ENCODE peak calls at places on chromosomes 13 and 19, in four cellular contexts. One of them, this sample, is unnamed.
A peak's percentile ranks its signal among the peaks of the same experiment; 100 is the strongest.

GRCh38 chr19:48959341-48960239 is 4.9 kb downstream of the BAX start:
- DNase-seq in activated naive CD4-positive, alpha-beta T cell: no peak
- DNase-seq in LHCN-M2: no peak
- DNase-seq in activated T-cell treated with anti-CD3 and anti-CD28 coated beads, Interleukin-2, amount 50 U/mL, for 48 hours: no peak
- DNase-seq in this sample: no peak

GRCh38 chr19:5086725-5087439 is 118.0 kb downstream of the KDM4B start:
- DNase-seq in activated naive CD4-positive, alpha-beta T cell: no peak
- DNase-seq in LHCN-M2: no peak
- DNase-seq in activated T-cell treated with anti-CD3 and anti-CD28 coated beads, Interleukin-2, amount 50 U/mL, for 48 hours: no peak
- DNase-seq in this sample: no peak

GRCh38 chr19:11535792-11536595 is 2.7 kb upstream of the CNN1 start:
- DNase-seq in activated naive CD4-positive, alpha-beta T cell: peak; percentile 69
- DNase-seq in activated T-cell treated with anti-CD3 and anti-CD28 coated beads, Interleukin-2, amount 50 U/mL, for 48 hours: peak; percentile 93
- DNase-seq in LHCN-M2: peak; percentile 81
- DNase-seq in this sample: peak; percentile 95

GRCh38 chr19:31408460-31409124 is 59.4 kb upstream of the TSHZ3 start:
- DNase-seq in activated naive CD4-positive, alpha-beta T cell: no peak
- DNase-seq in LHCN-M2: peak; percentile 89
- DNase-seq in activated T-cell treated with anti-CD3 and anti-CD28 coated beads, Interleukin-2, amount 50 U/mL, for 48 hours: no peak
- DNase-seq in this sample: no peak

GRCh38 chr13:104936304-104936703 is 1599.2 kb downstream of the EFNB2 start:
- DNase-seq in activated T-cell treated with anti-CD3 and anti-CD28 coated beads, Interleukin-2, amount 50 U/mL, for 48 hours: no peak
- DNase-seq in activated naive CD4-positive, alpha-beta T cell: no peak
- DNase-seq in LHCN-M2: no peak
- DNase-seq in this sample: no peak

GRCh38 chr13:29227560-29227959 is 367.9 kb downstream of the SLC7A1 start:
- DNase-seq in activated T-cell treated with anti-CD3 and anti-CD28 coated beads, Interleukin-2, amount 50 U/mL, for 48 hours: no peak
- DNase-seq in activated naive CD4-positive, alpha-beta T cell: no peak
- DNase-seq in LHCN-M2: no peak
- DNase-seq in this sample: no peak

GRCh38 chr13:46850214-46850613 is 46.6 kb downstream of the HTR2A start:
- DNase-seq in LHCN-M2: peak; percentile 12
- DNase-seq in activated T-cell treated with anti-CD3 and anti-CD28 coated beads, Interleukin-2, amount 50 U/mL, for 48 hours: no peak
- DNase-seq in activated naive CD4-positive, alpha-beta T cell: no peak
- DNase-seq in this sample: no peak

GRCh38 chr13:44795176-44795575 is 194.1 kb downstream of the NUFIP1 start:
- DNase-seq in activated naive CD4-positive, alpha-beta T cell: no peak
- DNase-seq in activated T-cell treated with anti-CD3 and anti-CD28 coated beads, Interleukin-2, amount 50 U/mL, for 48 hours: no peak
- DNase-seq in LHCN-M2: no peak
- DNase-seq in this sample: no peak

GRCh38 chr19:33703821-33704220 is 82.1 kb downstream of the CHST8 start:
- DNase-seq in activated naive CD4-positive, alpha-beta T cell: no peak
- DNase-seq in LHCN-M2: no peak
- DNase-seq in activated T-cell treated with anti-CD3 and anti-CD28 coated beads, Interleukin-2, amount 50 U/mL, for 48 hours: no peak
- DNase-seq in this sample: no peak

GRCh38 chr13:61187471-61187870 is 228.2 kb downstream of the PCDH20 start:
- DNase-seq in activated naive CD4-positive, alpha-beta T cell: no peak
- DNase-seq in LHCN-M2: no peak
- DNase-seq in activated T-cell treated with anti-CD3 and anti-CD28 coated beads, Interleukin-2, amount 50 U/mL, for 48 hours: no peak
- DNase-seq in this sample: no peak

GRCh38 chr19:19106061-19106551 is 32.2 kb downstream of the TMEM161A start:
- DNase-seq in activated naive CD4-positive, alpha-beta T cell: no peak
- DNase-seq in LHCN-M2: no peak
- DNase-seq in activated T-cell treated with anti-CD3 and anti-CD28 coated beads, Interleukin-2, amount 50 U/mL, for 48 hours: no peak
- DNase-seq in this sample: no peak

GRCh38 chr13:78147905-78148304 is 229.3 kb upstream of the EDNRB start:
- DNase-seq in LHCN-M2: peak; percentile 75
- DNase-seq in activated naive CD4-positive, alpha-beta T cell: no peak
- DNase-seq in activated T-cell treated with anti-CD3 and anti-CD28 coated beads, Interleukin-2, amount 50 U/mL, for 48 hours: no peak
- DNase-seq in this sample: no peak

GRCh38 chr19:3606174-3606689 is 443 bp downstream of the TBXA2R start:
- DNase-seq in activated naive CD4-positive, alpha-beta T cell: no peak
- DNase-seq in activated T-cell treated with anti-CD3 and anti-CD28 coated beads, Interleukin-2, amount 50 U/mL, for 48 hours: peak; percentile 49
- DNase-seq in LHCN-M2: no peak
- DNase-seq in this sample: peak; percentile 40

GRCh38 chr13:20370815-20371421 is 138.8 kb upstream of the GJB6 start:
- DNase-seq in LHCN-M2: no peak
- DNase-seq in activated T-cell treated with anti-CD3 and anti-CD28 coated beads, Interleukin-2, amount 50 U/mL, for 48 hours: no peak
- DNase-seq in activated naive CD4-positive, alpha-beta T cell: no peak
- DNase-seq in this sample: no peak

GRCh38 chr19:4932711-4933110 is 23.4 kb downstream of the UHRF1 start:
- DNase-seq in activated naive CD4-positive, alpha-beta T cell: no peak
- DNase-seq in LHCN-M2: no peak
- DNase-seq in activated T-cell treated with anti-CD3 and anti-CD28 coated beads, Interleukin-2, amount 50 U/mL, for 48 hours: no peak
- DNase-seq in this sample: no peak